ENCODE peak calls at places on chromosomes 5 and 9, in five cellular contexts. T is foreskin fibroblast; W is BE2C; Q is activated T-cell treated with anti-CD3 and anti-CD28 coated beads, Interleukin-2, amount 50 U/mL, for 72 hours; K is NAMALWA. M is an unnamed sample.
A peak's percentile ranks its signal among the peaks of the same experiment; 100 is the strongest.

GRCh38 chr5:116778015-116778414 is 203.4 kb upstream of the SEMA6A start:
- DNase-seq in T (no peak), K (no peak), W (no peak), Q (no peak), M (peak; percentile 10)

GRCh38 chr5:166074839-166075481 is 2216.5 kb upstream of the WWC1 start:
- DNase-seq in T (no peak), W (no peak), Q (no peak), K (no peak), M (no peak)

GRCh38 chr9:95211028-95211427 is 106.5 kb downstream of the FANCC start:
- DNase-seq in K (no peak), W (peak; percentile 33), T (no peak), Q (no peak), M (no peak)

GRCh38 chr9:108417726-108418125 is 438.1 kb downstream of the ACTL7B start:
- DNase-seq in T (peak; percentile 65), K (no peak), Q (no peak), W (no peak), M (no peak)

GRCh38 chr5:78592735-78593386 is 55.7 kb downstream of the LHFPL2 start:
- DNase-seq in T (no peak), Q (no peak), W (no peak), K (no peak), M (no peak)

GRCh38 chr9:99368341-99369326 is 146.6 kb downstream of the SEC61B start:
- DNase-seq in Q (no peak), T (peak; percentile 76), W (no peak), K (no peak), M (peak; percentile 24)

GRCh38 chr5:2861605-2862004 is 110.1 kb upstream of the IRX2 start:
- DNase-seq in W (no peak), K (no peak), Q (no peak), T (no peak), M (no peak)

GRCh38 chr5:76660360-76660759 is 37.2 kb upstream of the F2RL2 start:
- DNase-seq in W (no peak), K (no peak), Q (no peak), T (no peak), M (no peak)

GRCh38 chr5:99104538-99105132 is 175.8 kb upstream of the CHD1 start:
- DNase-seq in K (peak; percentile 44), W (peak; percentile 19), Q (no peak), T (peak; percentile 3), M (no peak)

GRCh38 chr5:58185397-58186195 is 274.3 kb downstream of the PLK2 start:
- DNase-seq in T (no peak), W (no peak), Q (no peak), K (no peak), M (no peak)

GRCh38 chr5:4189317-4189716 is 593.7 kb downstream of the IRX1 start:
- DNase-seq in W (no peak), Q (peak; percentile 5), K (peak; percentile 51), T (no peak), M (no peak)

GRCh38 chr5:62143268-62144229 is 162.5 kb upstream of the KIF2A start:
- DNase-seq in Q (no peak), W (no peak), K (peak; percentile 16), T (peak; percentile 18), M (no peak)

GRCh38 chr9:95218790-95219189 is 98.7 kb downstream of the FANCC start:
- DNase-seq in K (no peak), W (no peak), Q (no peak), T (no peak), M (no peak)

GRCh38 chr5:133912951-133913350 is 55.5 kb downstream of the C5orf15 start:
- DNase-seq in T (no peak), K (no peak), W (peak; percentile 79), Q (no peak), M (no peak)

GRCh38 chr9:89522261-89522978 is 24.5 kb upstream of the SEMA4D start:
- DNase-seq in W (no peak), Q (peak; percentile 74), K (peak; percentile 92), T (no peak), M (no peak)

GRCh38 chr9:111728143-111728542 is 66.6 kb downstream of the SHOC1 start:
- DNase-seq in Q (no peak), K (no peak), T (no peak), W (no peak), M (no peak)